ENCODE peak calls at places on chromosomes 2 and 18, in four cellular contexts. One of them, this sample, is unnamed.

GRCh38 chr2:207725815-207726578 is 14.6 kb downstream of the CCNYL1 start:
- DNase-seq in neural progenitor cell: no peak
- DNase-seq in MM.1S: peak; percentile 28
- DNase-seq in HCT116: no peak
- DNase-seq in this sample: no peak

GRCh38 chr18:40417501-40417900 is 1537.5 kb upstream of the PIK3C3 start:
- DNase-seq in neural progenitor cell: no peak
- DNase-seq in MM.1S: no peak
- DNase-seq in HCT116: no peak
- DNase-seq in this sample: no peak

GRCh38 chr2:134120160-134120717 is 133.6 kb upstream of the MGAT5 start:
- DNase-seq in neural progenitor cell: peak; percentile 65
- DNase-seq in MM.1S: no peak
- DNase-seq in HCT116: no peak
- DNase-seq in this sample: no peak

GRCh38 chr2:64331430-64331700 is 122.6 kb upstream of the LGALSL start:
- DNase-seq in neural progenitor cell: peak; percentile 74
- DNase-seq in MM.1S: no peak
- DNase-seq in HCT116: no peak
- DNase-seq in this sample: no peak

GRCh38 chr2:58594175-58594574 is 353.1 kb upstream of the FANCL start:
- DNase-seq in neural progenitor cell: peak; percentile 6
- DNase-seq in MM.1S: no peak
- DNase-seq in HCT116: peak; percentile 28
- DNase-seq in this sample: peak; percentile 15

GRCh38 chr2:24613154-24613814 is 122.2 kb downstream of the NCOA1 start:
- DNase-seq in neural progenitor cell: peak; percentile 73
- DNase-seq in MM.1S: peak; percentile 81
- DNase-seq in HCT116: peak; percentile 24
- DNase-seq in this sample: peak; percentile 77

GRCh38 chr2:225009768-225010167 is 32.5 kb downstream of the DOCK10 start:
- DNase-seq in neural progenitor cell: peak; percentile 10
- DNase-seq in MM.1S: no peak
- DNase-seq in HCT116: no peak
- DNase-seq in this sample: peak; percentile 28

GRCh38 chr2:216897561-216898203 is 37.8 kb upstream of the TNP1 start:
- DNase-seq in neural progenitor cell: no peak
- DNase-seq in MM.1S: no peak
- DNase-seq in HCT116: no peak
- DNase-seq in this sample: no peak

GRCh38 chr2:131413148-131413747 is 49.3 kb upstream of the RAB6D start:
- DNase-seq in neural progenitor cell: peak; percentile 69
- DNase-seq in MM.1S: peak; percentile 65
- DNase-seq in HCT116: peak; percentile 49
- DNase-seq in this sample: peak; percentile 61

GRCh38 chr2:204705243-204705971 is 160.1 kb downstream of the PARD3B start:
- DNase-seq in neural progenitor cell: no peak
- DNase-seq in MM.1S: no peak
- DNase-seq in HCT116: no peak
- DNase-seq in this sample: peak; percentile 43

GRCh38 chr2:59874971-59875755 is 678.3 kb downstream of the BCL11A start:
- DNase-seq in neural progenitor cell: peak; percentile 9
- DNase-seq in MM.1S: no peak
- DNase-seq in HCT116: no peak
- DNase-seq in this sample: no peak

GRCh38 chr2:109254174-109254904 is 125.3 kb downstream of the SH3RF3 start:
- DNase-seq in neural progenitor cell: no peak
- DNase-seq in MM.1S: peak; percentile 72
- DNase-seq in HCT116: no peak
- DNase-seq in this sample: no peak

GRCh38 chr2:14861201-14861600 is 228.7 kb downstream of the LRATD1 start:
- DNase-seq in neural progenitor cell: no peak
- DNase-seq in MM.1S: peak; percentile 53
- DNase-seq in HCT116: no peak
- DNase-seq in this sample: no peak

GRCh38 chr2:200223385-200223784 is 83.1 kb upstream of the SPATS2L start:
- DNase-seq in neural progenitor cell: no peak
- DNase-seq in MM.1S: no peak
- DNase-seq in HCT116: no peak
- DNase-seq in this sample: peak; percentile 39

GRCh38 chr2:4499316-4499715 is 795.9 kb downstream of the DCDC2C start:
- DNase-seq in neural progenitor cell: no peak
- DNase-seq in MM.1S: no peak
- DNase-seq in HCT116: no peak
- DNase-seq in this sample: no peak

GRCh38 chr2:84435331-84436081 is 23.6 kb downstream of the SUCLG1 start:
- DNase-seq in neural progenitor cell: no peak
- DNase-seq in MM.1S: no peak
- DNase-seq in HCT116: no peak
- DNase-seq in this sample: peak; percentile 51

GRCh38 chr18:32200766-32201165 is 10.9 kb downstream of the MEP1B start:
- DNase-seq in neural progenitor cell: no peak
- DNase-seq in MM.1S: no peak
- DNase-seq in HCT116: no peak
- DNase-seq in this sample: no peak

GRCh38 chr18:12046046-12046750 is 47.4 kb upstream of the ANKRD62 start:
- DNase-seq in neural progenitor cell: no peak
- DNase-seq in MM.1S: no peak
- DNase-seq in HCT116: no peak
- DNase-seq in this sample: no peak

GRCh38 chr2:84493494-84493893 is 22.8 kb upstream of the DNAH6 start:
- DNase-seq in neural progenitor cell: peak; percentile 19
- DNase-seq in MM.1S: no peak
- DNase-seq in HCT116: no peak
- DNase-seq in this sample: peak; percentile 96

GRCh38 chr2:204282525-204282924 is 262.8 kb upstream of the PARD3B start:
- DNase-seq in neural progenitor cell: peak; percentile 89
- DNase-seq in MM.1S: no peak
- DNase-seq in HCT116: no peak
- DNase-seq in this sample: no peak

GRCh38 chr2:193240752-193241151 is 1046.0 kb upstream of the TMEFF2 start:
- DNase-seq in neural progenitor cell: peak; percentile 53
- DNase-seq in MM.1S: peak; percentile 23
- DNase-seq in HCT116: no peak
- DNase-seq in this sample: peak; percentile 7

GRCh38 chr2:95380731-95381130 is 21.8 kb upstream of the FAHD2A start:
- DNase-seq in neural progenitor cell: no peak
- DNase-seq in MM.1S: no peak
- DNase-seq in HCT116: no peak
- DNase-seq in this sample: no peak

GRCh38 chr2:43098539-43098938 is 127.9 kb downstream of the ZFP36L2 start:
- DNase-seq in neural progenitor cell: no peak
- DNase-seq in MM.1S: no peak
- DNase-seq in HCT116: no peak
- DNase-seq in this sample: no peak

GRCh38 chr18:60082282-60082681 is 182.5 kb downstream of the PMAIP1 start:
- DNase-seq in neural progenitor cell: no peak
- DNase-seq in MM.1S: no peak
- DNase-seq in HCT116: no peak
- DNase-seq in this sample: no peak

GRCh38 chr2:80331025-80331424 is 26.5 kb upstream of the LRRTM1 start:
- DNase-seq in neural progenitor cell: no peak
- DNase-seq in MM.1S: no peak
- DNase-seq in HCT116: no peak
- DNase-seq in this sample: no peak

DNA sequence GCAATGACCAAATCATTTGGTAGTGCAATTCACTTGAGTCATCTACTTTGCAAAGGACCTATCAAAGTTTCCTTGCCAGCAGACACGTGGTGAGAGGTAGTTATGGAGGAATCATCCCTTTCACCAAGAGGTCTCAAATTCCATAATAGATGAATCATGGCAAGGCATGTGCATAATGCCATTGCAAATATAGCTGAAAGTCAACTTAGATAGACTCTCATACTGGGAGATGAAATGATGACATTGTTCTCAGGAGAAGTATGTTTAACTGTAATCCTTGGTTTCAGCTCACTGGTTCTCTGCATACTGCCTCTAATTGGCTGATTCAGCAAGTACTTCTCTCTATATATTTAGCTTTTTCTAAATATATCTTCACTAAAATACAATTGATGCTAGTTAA is 57.2 kb downstream of the CALCRL start:
- DNase-seq in neural progenitor cell: no peak
- DNase-seq in MM.1S: peak; percentile 35
- DNase-seq in HCT116: peak; percentile 15
- DNase-seq in this sample: peak; percentile 89
- TF ChIP-seq EZH2phosphoT487 in neural progenitor cell: no peak
- TF ChIP-seq EZH2phosphoT487 in MM.1S: no peak
- TF ChIP-seq EZH2phosphoT487 in HCT116: no peak
- TF ChIP-seq EZH2phosphoT487 in this sample: no peak

DNA sequence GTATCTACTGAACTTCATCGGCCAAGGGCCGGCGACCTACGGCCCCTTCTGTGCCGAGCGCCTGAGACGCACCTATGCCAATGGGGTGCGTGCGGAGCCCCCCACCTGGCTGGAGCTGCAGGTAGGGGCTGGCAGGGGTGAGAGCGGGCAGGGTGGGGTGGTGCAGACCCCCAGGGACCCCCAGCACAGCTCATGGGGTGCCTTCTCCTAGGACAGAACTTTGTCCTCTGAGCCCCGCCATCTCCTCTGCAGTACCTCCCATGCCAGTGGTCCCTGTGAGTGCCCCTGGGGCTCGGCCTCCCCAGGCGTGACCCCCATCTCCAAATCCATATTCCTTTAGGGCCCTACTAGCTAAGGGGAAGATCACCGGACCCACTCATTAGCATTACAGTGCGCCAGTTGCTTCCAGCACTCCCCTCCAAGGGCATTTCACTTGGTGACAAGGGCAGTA is 23.9 kb upstream of the GPR17 start:
- DNase-seq in neural progenitor cell: no peak
- DNase-seq in MM.1S: no peak
- DNase-seq in HCT116: no peak
- DNase-seq in this sample: no peak
- H3K4me1 ChIP-seq in neural progenitor cell: no peaks in the 10 kb centered on the region
- H3K4me1 ChIP-seq in MM.1S: no peaks in the 10 kb centered on the region
- H3K4me1 ChIP-seq in HCT116: no peaks in the 10 kb centered on the region
- H3K4me1 ChIP-seq in this sample: no peaks in the 10 kb centered on the region

GRCh38 chr18:76494541-76495403 is at the start of gene ZNF516:
- DNase-seq in neural progenitor cell: peak; percentile 87
- DNase-seq in MM.1S: no peak
- DNase-seq in HCT116: no peak
- DNase-seq in this sample: peak; percentile 79

GRCh38 chr18:76492669-76493212 is 2.3 kb downstream of the ZNF516 start:
- DNase-seq in neural progenitor cell: peak; percentile 99
- DNase-seq in MM.1S: peak; percentile 99
- DNase-seq in HCT116: peak; percentile 97
- DNase-seq in this sample: peak; percentile 96

GRCh38 chr18:76494181-76494540 is 881 bp downstream of the ZNF516 start:
- DNase-seq in neural progenitor cell: peak; percentile 79
- DNase-seq in MM.1S: no peak
- DNase-seq in HCT116: no peak
- DNase-seq in this sample: peak; percentile 67

GRCh38 chr18:76491801-76492668 is 3.0 kb downstream of the ZNF516 start:
- DNase-seq in neural progenitor cell: peak; percentile 69
- DNase-seq in MM.1S: no peak
- DNase-seq in HCT116: no peak
- DNase-seq in this sample: peak; percentile 79

GRCh38 chr18:76493213-76494107 is 1.6 kb downstream of the ZNF516 start:
- DNase-seq in neural progenitor cell: peak; percentile 68
- DNase-seq in MM.1S: peak; percentile 48
- DNase-seq in HCT116: no peak
- DNase-seq in this sample: peak; percentile 67
- TF ChIP-seq EZH2phosphoT487 in neural progenitor cell: no peak
- TF ChIP-seq EZH2phosphoT487 in MM.1S: no peak
- TF ChIP-seq EZH2phosphoT487 in HCT116: no peak
- TF ChIP-seq EZH2phosphoT487 in this sample: no peak

GRCh38 chr2:16619576-16620245 is 45.9 kb downstream of the CYRIA start:
- DNase-seq in neural progenitor cell: no peak
- DNase-seq in MM.1S: no peak
- DNase-seq in HCT116: no peak
- DNase-seq in this sample: no peak
- H3K4me1 ChIP-seq in neural progenitor cell: no peaks in the 10 kb centered on the region
- H3K4me1 ChIP-seq in MM.1S: no peaks in the 10 kb centered on the region
- H3K4me1 ChIP-seq in HCT116: no peaks in the 10 kb centered on the region
- H3K4me1 ChIP-seq in this sample: no peaks in the 10 kb centered on the region

DNA sequence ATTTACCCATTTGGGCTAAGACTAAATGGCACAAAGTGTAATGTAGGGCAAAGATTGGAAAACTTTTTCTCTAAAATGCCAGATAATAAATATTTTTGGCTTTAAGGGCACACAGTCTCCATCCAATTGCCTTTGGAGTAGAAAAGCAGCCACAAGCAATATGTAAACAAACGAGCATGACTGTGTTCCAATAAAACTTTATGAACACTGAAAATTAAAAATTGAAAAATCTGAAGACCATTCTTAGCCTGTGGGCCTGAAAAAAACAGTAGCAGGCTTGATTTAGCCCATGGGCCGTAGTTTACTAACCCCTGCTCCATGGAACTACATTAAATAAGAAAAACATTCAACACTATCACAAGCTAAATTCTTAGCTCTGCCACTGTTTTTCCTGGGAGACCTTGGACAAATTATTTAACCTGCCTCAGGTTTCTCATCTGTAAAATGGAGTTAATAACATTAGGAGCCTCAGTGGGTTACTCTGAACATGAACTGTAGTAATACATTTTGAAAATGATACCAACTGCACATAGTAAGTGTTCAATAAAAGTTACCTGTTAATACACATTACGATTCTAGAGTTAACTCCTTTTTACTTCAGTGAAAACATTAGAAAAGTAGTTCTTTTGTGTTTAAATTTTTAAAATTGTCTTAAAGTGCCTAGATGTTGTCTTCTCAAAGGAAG is 1.3 kb downstream of the IFIH1 start:
- DNase-seq in neural progenitor cell: no peak
- DNase-seq in MM.1S: peak; percentile 23
- DNase-seq in HCT116: no peak
- DNase-seq in this sample: no peak
- TF ChIP-seq EZH2phosphoT487 in neural progenitor cell: no peak
- TF ChIP-seq EZH2phosphoT487 in MM.1S: no peak
- TF ChIP-seq EZH2phosphoT487 in HCT116: no peak
- TF ChIP-seq EZH2phosphoT487 in this sample: no peak

GRCh38 chr2:98768765-98769476 is 38.0 kb upstream of the MGAT4A start:
- DNase-seq in neural progenitor cell: no peak
- DNase-seq in MM.1S: no peak
- DNase-seq in HCT116: no peak
- DNase-seq in this sample: peak; percentile 13
- H3K4me1 ChIP-seq in neural progenitor cell: no peaks in the 10 kb centered on the region
- H3K4me1 ChIP-seq in MM.1S: peaks cover 5% of the 10 kb centered on the region
- H3K4me1 ChIP-seq in HCT116: no peaks in the 10 kb centered on the region
- H3K4me1 ChIP-seq in this sample: no peaks in the 10 kb centered on the region

This sample was measured in GM23248.